ENCODE peak calls at places on chromosomes 12 and 14, in eight cellular contexts. R, N, W, F, T, U, Z and K are unnamed samples.

GRCh38 chr12:100611031-100611430 is 37.5 kb downstream of the GAS2L3 start:
- DNase-seq in T (no peak), W (no peak), Z (peak), N (no peak), U (no peak), F (no peak), R (no peak), K (no peak)

GRCh38 chr12:98780261-98780660 is 135.2 kb downstream of the APAF1 start:
- DNase-seq in W (no peak), T (no peak), Z (no peak), U (no peak), N (no peak), F (no peak), R (no peak), K (no peak)

GRCh38 chr14:100588671-100589070 is 1.5 kb upstream of the BEGAIN start:
- DNase-seq in N (no peak), U (no peak), W (no peak), Z (no peak), F (no peak), T (no peak), R (no peak), K (no peak)

GRCh38 chr12:10690906-10691305 is 17.1 kb upstream of the STYK1 start:
- DNase-seq in N (no peak), Z (no peak), U (no peak), R (no peak), W (no peak), F (no peak), T (no peak), K (no peak)

GRCh38 chr14:103501041-103501870 is 21.4 kb downstream of the CKB start:
- DNase-seq in U (no peak), W (no peak), N (no peak), T (peak), R (no peak), Z (no peak), F (no peak), K (no peak)

GRCh38 chr14:100893228-100893601 is 10.3 kb downstream of the RTL1 start:
- DNase-seq in W (no peak), Z (no peak), T (peak), R (no peak), F (no peak), U (no peak), N (no peak), K (no peak)

GRCh38 chr14:76771432-76771980 is 10.2 kb downstream of the VASH1 start:
- DNase-seq in Z (no peak), F (no peak), U (no peak), R (peak), T (peak), W (no peak), N (no peak), K (no peak)

GRCh38 chr14:94066089-94066676 is 14.8 kb downstream of the DDX24 start:
- DNase-seq in Z (no peak), W (no peak), F (peak), T (no peak), R (no peak), N (peak), U (no peak), K (no peak)

GRCh38 chr12:124044021-124044420 is 71.0 kb downstream of the ZNF664 start:
- DNase-seq in U (no peak), T (no peak), N (no peak), Z (no peak), W (no peak), R (no peak), F (no peak), K (no peak)

GRCh38 chr14:34030864-34031263 is 80.0 kb upstream of the EGLN3 start:
- DNase-seq in U (no peak), N (no peak), W (no peak), Z (no peak), T (no peak), F (no peak), R (no peak), K (no peak)